ENCODE peak calls at places on chromosomes 16 and 17, in six cellular contexts. S is neural crest cell, I is nephron progenitor cell, A is breast epithelium, J is cardiac muscle cell, X is endothelial cell. L is an unnamed sample.

GRCh38 chr17:17161759-17162158 is 44.4 kb downstream of the PLD6 start:
- DNase-seq in I (no peak), S (no peak), A (no peak), J (no peak), X (no peak), L (no peak)

GRCh38 chr17:45137561-45138305 is 2.2 kb downstream of the ACBD4 start:
- DNase-seq in A (no peak), X (no peak), J (no peak), I (no peak), S (no peak), L (no peak)

GRCh38 chr16:57970971-57971370 is at the start of gene CNGB1:
- DNase-seq in S (no peak), J (no peak), I (no peak), X (no peak), A (no peak), L (no peak)

GRCh38 chr17:74408262-74408661 is 23.6 kb upstream of the GPRC5C start:
- DNase-seq in J (peak; percentile 79), I (no peak), X (no peak), A (no peak), S (no peak), L (peak; percentile 66)

GRCh38 chr17:69326302-69327059 is 452 bp downstream of the ABCA5 start:
- DNase-seq in I (no peak), S (no peak), X (no peak), J (peak; percentile 39), A (no peak), L (no peak)

GRCh38 chr16:23496826-23497542 is 13.3 kb downstream of the GGA2 start:
- DNase-seq in S (no peak), A (peak; percentile 76), X (no peak), I (no peak), J (peak; percentile 64), L (no peak)

GRCh38 chr17:205176-205538 is 23.7 kb upstream of the DOC2B start:
- DNase-seq in X (no peak), A (no peak), I (no peak), J (no peak), S (no peak), L (no peak)

GRCh38 chr17:19991252-19991885 is 13.7 kb upstream of the AKAP10 start:
- DNase-seq in I (no peak), X (no peak), S (no peak), J (no peak), A (no peak), L (no peak)

GRCh38 chr16:9258423-9259051 is 167.1 kb downstream of the HAPSTR1 start:
- DNase-seq in J (peak; percentile 2), I (peak; percentile 61), X (peak; percentile 56), A (no peak), S (peak; percentile 36), L (peak; percentile 61)

GRCh38 chr16:87842209-87842869 is 27.0 kb downstream of the SLC7A5 start:
- DNase-seq in I (no peak), A (no peak), J (no peak), X (no peak), S (no peak), L (no peak)

GRCh38 chr16:26220894-26221293 is 529.1 kb downstream of the HS3ST4 start:
- DNase-seq in A (no peak), S (no peak), X (no peak), J (no peak), I (no peak), L (no peak)

GRCh38 chr17:10743316-10744009 is 13.6 kb upstream of the TMEM220 start:
- DNase-seq in S (no peak), I (no peak), A (no peak), X (no peak), J (peak; percentile 59), L (no peak)

GRCh38 chr16:52568495-52568894 is 21.6 kb upstream of the TOX3 start:
- DNase-seq in J (no peak), X (no peak), S (no peak), I (no peak), A (no peak), L (no peak)

GRCh38 chr16:85566502-85567100 is 46.5 kb upstream of the GSE1 start:
- DNase-seq in S (peak; percentile 49), J (no peak), A (no peak), I (peak; percentile 61), X (no peak), L (no peak)

GRCh38 chr17:31754239-31754945 is 104.7 kb downstream of the COPRS start:
- DNase-seq in I (no peak), J (peak; percentile 91), S (no peak), A (no peak), X (no peak), L (peak; percentile 4)

GRCh38 chr17:61360318-61360717 is 39.3 kb upstream of the TBX2 start:
- DNase-seq in J (no peak), A (no peak), X (no peak), I (no peak), S (no peak), L (no peak)

GRCh38 chr17:73013299-73013698 is 79.2 kb downstream of the SLC39A11 start:
- DNase-seq in I (no peak), X (no peak), J (no peak), A (no peak), S (no peak), L (no peak)

GRCh38 chr17:73011016-73011486 is 81.4 kb downstream of the SLC39A11 start:
- DNase-seq in S (no peak), A (no peak), J (no peak), X (peak; percentile 5), I (no peak), L (no peak)

GRCh38 chr17:73015722-73016276 is 76.7 kb downstream of the SLC39A11 start:
- DNase-seq in J (no peak), X (no peak), I (no peak), S (no peak), A (no peak), L (no peak)

GRCh38 chr17:73017653-73018052 is 74.8 kb downstream of the SLC39A11 start:
- DNase-seq in S (no peak), X (no peak), I (no peak), J (peak; percentile 44), A (no peak), L (no peak)

GRCh38 chr17:73013816-73014663 is 78.4 kb downstream of the SLC39A11 start:
- DNase-seq in J (no peak), S (no peak), A (no peak), X (no peak), I (peak; percentile 42), L (no peak)
- TF ChIP-seq CTCF in J (no peak), S (no peak), A (no peak), X (no peak), I (no peak), L (no peak)

GRCh38 chr17:42438600-42439567 is 15.8 kb upstream of the CAVIN1 start:
- DNase-seq in X (no peak), A (no peak), I (peak; percentile 22), S (peak; percentile 25), J (peak; percentile 51), L (peak; percentile 57)
- TF ChIP-seq CTCF in X (peak; percentile 15), A (no peak), I (peak; percentile 21), S (peak; percentile 57), J (peak; percentile 59), L (no peak)

DNA sequence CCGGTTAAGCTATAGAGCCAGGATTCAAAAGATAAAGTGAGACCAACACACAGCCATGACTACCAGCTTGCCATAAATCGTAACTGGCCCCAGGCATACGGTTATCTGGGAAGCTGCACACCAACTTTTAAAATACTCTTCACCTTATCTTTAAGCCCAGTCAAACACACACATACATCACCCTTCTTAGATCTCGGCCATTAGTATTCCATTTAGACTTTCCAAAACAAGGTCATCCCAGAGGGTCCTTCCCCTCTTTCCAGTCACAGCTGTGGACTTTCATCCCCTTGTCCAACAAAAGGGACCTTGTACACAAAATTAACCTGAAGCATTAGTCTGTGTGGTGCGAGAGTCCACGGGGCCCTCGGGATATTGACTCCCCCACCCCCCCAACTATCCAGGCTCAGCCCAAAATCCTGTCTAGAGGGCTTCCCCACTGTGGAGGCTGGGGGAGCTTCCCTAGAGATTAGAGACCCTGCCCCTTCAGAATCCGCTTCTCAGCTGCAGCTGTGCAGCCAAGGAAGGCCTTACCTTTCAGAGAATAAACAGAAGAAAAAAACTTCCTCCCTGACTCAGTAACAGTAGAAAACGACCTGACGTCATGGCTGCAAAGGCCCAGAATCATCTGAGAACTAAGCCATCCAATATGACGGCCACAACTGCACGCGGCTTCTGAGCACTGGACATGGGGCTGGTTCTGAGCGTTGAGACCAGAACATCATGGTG is 9.9 kb downstream of the ZFHX3 start:
- DNase-seq in S (no peak), J (no peak), I (no peak), A (no peak), X (no peak), L (no peak)
- TF ChIP-seq CTCF in S (no peak), J (no peak), I (no peak), A (no peak), X (no peak), L (no peak)

GRCh38 chr17:27568216-27568615 is 62.8 kb upstream of the LGALS9 start:
- DNase-seq in I (no peak), S (no peak), X (no peak), A (no peak), J (no peak), L (no peak)

GRCh38 chr17:27569884-27570577 is 61.0 kb upstream of the LGALS9 start:
- DNase-seq in S (no peak), I (no peak), X (no peak), J (no peak), A (no peak), L (no peak)

GRCh38 chr17:27568811-27569210 is 62.2 kb upstream of the LGALS9 start:
- DNase-seq in J (no peak), I (no peak), A (no peak), X (no peak), S (no peak), L (no peak)

GRCh38 chr17:27570578-27570914 is 60.4 kb upstream of the LGALS9 start:
- DNase-seq in I (no peak), A (no peak), J (no peak), S (no peak), X (no peak), L (no peak)

DNA sequence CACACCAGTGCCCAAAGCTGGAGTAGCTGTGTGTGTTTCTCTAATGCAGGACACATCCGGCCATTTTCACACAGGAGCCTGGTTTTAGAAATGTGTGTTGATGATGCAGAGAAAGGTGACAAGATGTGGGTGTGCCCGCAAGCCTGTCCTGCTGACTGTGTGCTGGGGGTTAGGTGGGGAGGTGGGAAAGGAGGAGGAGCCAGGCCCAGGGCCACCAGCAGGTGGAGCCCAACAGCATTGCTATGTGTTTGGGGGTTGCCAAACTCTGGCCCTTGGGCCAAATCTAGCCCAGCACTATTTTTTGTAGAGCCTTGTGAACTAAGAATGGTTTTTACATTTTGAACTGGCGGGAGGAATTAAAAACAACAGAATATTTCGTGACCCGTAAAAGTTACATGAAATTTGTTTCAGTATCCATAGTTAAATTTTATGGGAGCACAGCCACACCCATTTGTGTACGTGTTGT is 61.7 kb upstream of the LGALS9 start:
- DNase-seq in S (no peak), X (peak; percentile 44), I (peak; percentile 51), J (peak; percentile 39), A (no peak), L (peak; percentile 60)
- TF ChIP-seq CTCF in S (peak; percentile 55), X (peak; percentile 46), I (peak; percentile 40), J (peak; percentile 73), A (no peak), L (peak; percentile 64)

L was measured in Calu3.